ENCODE peak calls at places on chromosomes 11 and 22, in four cellular contexts. D is psoas muscle, C is small intestine, J is cardiac muscle cell. V is an unnamed sample.

GRCh38 chr11:100003985-100004384 is 683.1 kb upstream of the ARHGAP42 start:
- DNase-seq in D (no peak), C (no peak), J (peak; percentile 9), V (no peak)

GRCh38 chr11:123438191-123438627 is 8.1 kb downstream of the GRAMD1B start:
- DNase-seq in C (no peak), D (no peak), J (no peak), V (no peak)

GRCh38 chr11:14904745-14905103 is 12.7 kb upstream of the CYP2R1 start:
- DNase-seq in D (peak; percentile 86), C (peak; percentile 60), J (peak; percentile 64), V (peak; percentile 93)

GRCh38 chr11:74689666-74690065 is 41.6 kb downstream of the CHRDL2 start:
- DNase-seq in J (no peak), C (no peak), D (no peak), V (no peak)

GRCh38 chr11:30420233-30420787 is 97.4 kb downstream of the ARL14EP start:
- DNase-seq in J (no peak), D (no peak), C (no peak), V (no peak)

GRCh38 chr22:44147821-44148574 is 32.7 kb upstream of the PARVG start:
- DNase-seq in D (no peak), C (no peak), J (peak; percentile 26), V (no peak)

GRCh38 chr11:57644748-57645715 is 4.7 kb downstream of the YPEL4 start:
- DNase-seq in C (peak; percentile 75), J (peak; percentile 86), D (peak; percentile 87), V (peak; percentile 87)

GRCh38 chr11:12418019-12418611 is 40.7 kb downstream of the PARVA start:
- DNase-seq in C (no peak), J (no peak), D (no peak), V (no peak)

GRCh38 chr11:3888210-3888609 is 32.7 kb downstream of the STIM1 start:
- DNase-seq in C (no peak), J (no peak), D (no peak), V (no peak)

GRCh38 chr11:75267171-75267970 is 26.8 kb downstream of the TPBGL start:
- DNase-seq in C (no peak), J (no peak), D (peak; percentile 47), V (peak; percentile 54)

GRCh38 chr22:26534166-26534855 is 22.0 kb upstream of the TFIP11 start:
- DNase-seq in D (no peak), C (no peak), J (no peak), V (no peak)

GRCh38 chr11:45655831-45656230 is 9.6 kb downstream of the CHST1 start:
- DNase-seq in D (no peak), J (no peak), C (no peak), V (no peak)

GRCh38 chr22:24146791-24147353 is 34.4 kb upstream of the SUSD2 start:
- DNase-seq in D (no peak), J (peak; percentile 58), C (no peak), V (no peak)

GRCh38 chr11:26951849-26952515 is 41.9 kb upstream of the FIBIN start:
- DNase-seq in C (no peak), J (no peak), D (no peak), V (no peak)

GRCh38 chr11:10803676-10804075 is 5.0 kb downstream of the EIF4G2 start:
- DNase-seq in J (no peak), C (no peak), D (no peak), V (no peak)

GRCh38 chr11:64232182-64233018 is 2.0 kb upstream of the VEGFB start:
- DNase-seq in J (no peak), D (peak; percentile 54), C (no peak), V (peak; percentile 66)

GRCh38 chr11:2575611-2576051 is 124.2 kb downstream of the KCNQ1OT1 start:
- DNase-seq in D (peak; percentile 36), J (no peak), C (peak; percentile 84), V (peak; percentile 39)

GRCh38 chr11:35106595-35106994 is 32.4 kb upstream of the CD44 start:
- DNase-seq in D (no peak), C (no peak), J (no peak), V (no peak)

GRCh38 chr11:71581826-71582225 is 849 bp downstream of the KRTAP5-11 start:
- DNase-seq in C (no peak), D (no peak), J (no peak), V (no peak)

GRCh38 chr11:64597671-64598101 is 6.7 kb downstream of the SLC22A12 start:
- DNase-seq in J (no peak), C (no peak), D (peak; percentile 26), V (peak; percentile 49)

GRCh38 chr11:126063510-126063858 is 818 bp upstream of the CDON start:
- DNase-seq in D (no peak), C (peak; percentile 76), J (no peak), V (no peak)

GRCh38 chr22:33706100-33706499 is 214.2 kb downstream of the LARGE1 start:
- DNase-seq in D (no peak), C (no peak), J (peak; percentile 10), V (no peak)

GRCh38 chr11:93123351-93123898 is 74.4 kb downstream of the SLC36A4 start:
- DNase-seq in C (peak; percentile 79), J (no peak), D (no peak), V (no peak)

GRCh38 chr11:131888230-131888826 is 517.9 kb downstream of the NTM start:
- DNase-seq in J (no peak), C (no peak), D (no peak), V (no peak)

GRCh38 chr22:43239102-43239875 is 52.4 kb upstream of the TTLL12 start:
- DNase-seq in D (no peak), J (peak; percentile 73), C (no peak), V (no peak)

GRCh38 chr11:76972051-76972450 is 62.1 kb upstream of the B3GNT6 start:
- DNase-seq in D (no peak), J (no peak), C (no peak), V (no peak)

GRCh38 chr22:20206709-20207215 is 55.9 kb upstream of the CCDC188 start:
- DNase-seq in J (no peak), C (peak; percentile 79), D (no peak), V (peak; percentile 83)

GRCh38 chr11:3080733-3081385 is 23.6 kb upstream of the CARS1 start:
- DNase-seq in D (no peak), J (no peak), C (no peak), V (no peak)

GRCh38 chr11:108246309-108246708 is 23.4 kb downstream of the ATM start:
- DNase-seq in J (no peak), D (no peak), C (no peak), V (no peak)

GRCh38 chr22:46054091-46054877 is 77.3 kb upstream of the WNT7B start:
- DNase-seq in J (no peak), C (peak; percentile 46), D (peak; percentile 87), V (no peak)

GRCh38 chr11:104856607-104857006 is 41.7 kb downstream of the CASP12 start:
- DNase-seq in C (no peak), J (no peak), D (no peak), V (no peak)

GRCh38 chr11:19973136-19973635 is 187.1 kb downstream of the DBX1 start:
- DNase-seq in J (no peak), D (no peak), C (no peak), V (no peak)
- H3K4me1 ChIP-seq in J (peaks cover 31% of the 10 kb centered on the region), D (no peaks in the 10 kb centered on the region), C (no peaks in the 10 kb centered on the region), V (no peaks in the 10 kb centered on the region)

GRCh38 chr11:81869337-81870065 is 864.2 kb downstream of the FAM181B start:
- DNase-seq in C (peak; percentile 71), D (no peak), J (no peak), V (no peak)

GRCh38 chr11:81870815-81871214 is 862.8 kb downstream of the FAM181B start:
- DNase-seq in J (no peak), D (no peak), C (no peak), V (no peak)

GRCh38 chr11:81874627-81875026 is 859.0 kb downstream of the FAM181B start:
- DNase-seq in C (peak; percentile 33), J (peak; percentile 12), D (no peak), V (no peak)

GRCh38 chr11:81870066-81870412 is 863.6 kb downstream of the FAM181B start:
- DNase-seq in J (no peak), C (no peak), D (no peak), V (no peak)
- H3K4me3 ChIP-seq in J (no peak overlapping the region), C (no peak overlapping the region), D (no peak overlapping the region), V (no peak overlapping the region)

GRCh38 chr22:39389420-39389819 is 10.2 kb upstream of the TAB1 start:
- DNase-seq in C (no peak), J (peak; percentile 20), D (no peak), V (no peak)

GRCh38 chr22:39383841-39384625 is 15.5 kb upstream of the TAB1 start:
- DNase-seq in D (no peak), C (no peak), J (no peak), V (no peak)

GRCh38 chr22:39392341-39392948 is 7.1 kb upstream of the TAB1 start:
- DNase-seq in J (no peak), C (no peak), D (no peak), V (no peak)

GRCh38 chr22:39384750-39385480 is 14.7 kb upstream of the TAB1 start:
- DNase-seq in D (no peak), J (peak; percentile 44), C (peak; percentile 32), V (no peak)

DNA sequence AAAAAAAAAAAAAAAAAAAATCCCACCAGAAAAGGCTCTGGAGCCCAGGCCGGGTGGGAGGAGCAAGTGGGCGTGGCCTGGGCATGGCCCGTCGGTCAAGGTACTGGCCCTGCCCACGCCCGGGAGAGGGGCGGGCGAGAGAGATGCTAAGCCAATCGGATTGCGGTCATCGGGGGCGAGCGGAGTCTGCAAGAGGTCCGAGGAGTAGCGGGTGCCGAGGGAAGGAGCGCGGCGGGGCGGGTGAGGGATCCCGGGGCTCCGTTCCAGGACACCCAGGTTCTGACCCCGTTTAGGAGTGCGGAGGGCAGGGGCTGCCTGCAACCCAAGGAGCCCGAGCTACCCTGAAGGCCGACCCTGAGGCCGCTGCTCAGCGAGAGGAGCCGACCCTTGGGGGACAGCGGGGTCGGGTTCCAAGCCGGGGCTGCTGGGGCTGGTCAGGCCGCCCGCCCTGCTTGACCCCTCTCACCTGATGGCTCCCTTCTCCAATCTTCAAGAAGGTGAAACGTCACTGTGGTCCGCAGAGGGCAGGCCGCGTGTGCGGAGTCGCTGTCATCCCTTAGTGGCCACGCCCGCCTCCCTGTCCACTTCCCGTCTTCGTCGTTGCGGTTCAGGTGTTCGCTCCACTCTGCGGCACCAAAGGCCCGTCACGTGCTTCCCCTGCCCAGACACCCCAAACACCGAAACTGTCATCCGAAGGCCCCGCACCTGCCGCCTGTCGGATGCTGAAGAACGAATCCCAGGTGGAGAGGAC is 11.1 kb upstream of the TAB1 start:
- DNase-seq in J (peak; percentile 97), D (peak; percentile 83), C (peak; percentile 66), V (peak; percentile 90)
- H3K27ac ChIP-seq in J (no peak overlapping the region), D (no peak overlapping the region), C (peak overlapping the region; percentile 58), V (no peak overlapping the region)

GRCh38 chr11:33753304-33753703 is 17.1 kb upstream of the CD59 start:
- DNase-seq in J (peak; percentile 15), D (peak; percentile 54), C (no peak), V (no peak)

GRCh38 chr11:33742249-33742851 is 6.1 kb upstream of the CD59 start:
- DNase-seq in C (peak; percentile 46), D (no peak), J (no peak), V (no peak)

GRCh38 chr11:33743291-33743690 is 7.1 kb upstream of the CD59 start:
- DNase-seq in C (no peak), D (no peak), J (no peak), V (no peak)

GRCh38 chr11:33751878-33752277 is 15.7 kb upstream of the CD59 start:
- DNase-seq in J (no peak), D (no peak), C (no peak), V (no peak)

DNA sequence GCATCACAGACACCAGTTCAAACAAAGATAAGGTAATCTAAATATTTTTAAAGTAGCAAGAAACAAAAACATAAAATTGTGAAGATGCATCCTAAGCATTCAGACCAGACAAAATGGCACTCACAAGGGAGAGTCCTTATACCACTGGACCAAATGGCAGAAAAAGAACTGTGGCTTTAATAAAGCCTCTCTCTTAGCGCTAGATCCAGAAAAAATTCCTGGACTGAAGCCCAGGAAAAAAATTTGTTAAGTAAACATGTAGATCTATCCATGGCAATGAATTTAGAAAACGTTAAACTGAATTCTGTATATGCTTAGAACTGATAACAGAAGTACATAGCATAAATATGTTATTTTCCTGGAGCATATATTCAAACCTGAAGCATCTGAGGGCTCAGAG is 11.7 kb upstream of the CD59 start:
- DNase-seq in D (no peak), C (no peak), J (no peak), V (no peak)
- H3K4me1 ChIP-seq in D (peaks cover 29% of the 10 kb centered on the region), C (no peaks in the 10 kb centered on the region), J (peaks cover 3% of the 10 kb centered on the region), V (no peaks in the 10 kb centered on the region)